ENCODE peak calls at places on chromosomes 4 and X, in four cellular contexts. One of them, this sample, is unnamed.
A peak's percentile ranks its signal among the peaks of the same experiment; 100 is the strongest.

GRCh38 chr4:113292371-113293042 is 243.1 kb downstream of the ANK2 start:
- DNase-seq in substantia nigra: peak; percentile 66
- DNase-seq in posterior cingulate gyrus: peak; percentile 51
- DNase-seq in activated T-helper 1 cell treated with anti-CD3 and anti-CD28 coated beads, Interleukin-12 subunit alpha, Interleukin-12 subunit beta, Interleukin-2, Interleukin-4 antibody, amounts not matched to agents 30 ng/mL and 10 ng/mL and 1 ng/mL, durations not matched to agents 14 hours and 24 hours and 36 hours: no peak
- DNase-seq in this sample: peak; percentile 52

GRCh38 chrX:146109362-146109761 is 291.7 kb downstream of the SLITRK2 start:
- DNase-seq in posterior cingulate gyrus: no peak
- DNase-seq in substantia nigra: no peak
- DNase-seq in activated T-helper 1 cell treated with anti-CD3 and anti-CD28 coated beads, Interleukin-12 subunit alpha, Interleukin-12 subunit beta, Interleukin-2, Interleukin-4 antibody, amounts not matched to agents 30 ng/mL and 10 ng/mL and 1 ng/mL, durations not matched to agents 14 hours and 24 hours and 36 hours: no peak
- DNase-seq in this sample: no peak

GRCh38 chr4:48315728-48316630 is 25.4 kb upstream of the SLAIN2 start:
- DNase-seq in activated T-helper 1 cell treated with anti-CD3 and anti-CD28 coated beads, Interleukin-12 subunit alpha, Interleukin-12 subunit beta, Interleukin-2, Interleukin-4 antibody, amounts not matched to agents 30 ng/mL and 10 ng/mL and 1 ng/mL, durations not matched to agents 14 hours and 24 hours and 36 hours: no peak
- DNase-seq in posterior cingulate gyrus: no peak
- DNase-seq in substantia nigra: no peak
- DNase-seq in this sample: no peak

GRCh38 chr4:53306729-53307128 is 59.1 kb downstream of the SCFD2 start:
- DNase-seq in posterior cingulate gyrus: no peak
- DNase-seq in substantia nigra: no peak
- DNase-seq in activated T-helper 1 cell treated with anti-CD3 and anti-CD28 coated beads, Interleukin-12 subunit alpha, Interleukin-12 subunit beta, Interleukin-2, Interleukin-4 antibody, amounts not matched to agents 30 ng/mL and 10 ng/mL and 1 ng/mL, durations not matched to agents 14 hours and 24 hours and 36 hours: no peak
- DNase-seq in this sample: no peak

GRCh38 chr4:160772668-160773067 is 1391.1 kb downstream of the FSTL5 start:
- DNase-seq in posterior cingulate gyrus: no peak
- DNase-seq in substantia nigra: no peak
- DNase-seq in activated T-helper 1 cell treated with anti-CD3 and anti-CD28 coated beads, Interleukin-12 subunit alpha, Interleukin-12 subunit beta, Interleukin-2, Interleukin-4 antibody, amounts not matched to agents 30 ng/mL and 10 ng/mL and 1 ng/mL, durations not matched to agents 14 hours and 24 hours and 36 hours: no peak
- DNase-seq in this sample: no peak

GRCh38 chr4:179530953-179531352 is 2088.7 kb upstream of the AGA start:
- DNase-seq in activated T-helper 1 cell treated with anti-CD3 and anti-CD28 coated beads, Interleukin-12 subunit alpha, Interleukin-12 subunit beta, Interleukin-2, Interleukin-4 antibody, amounts not matched to agents 30 ng/mL and 10 ng/mL and 1 ng/mL, durations not matched to agents 14 hours and 24 hours and 36 hours: no peak
- DNase-seq in posterior cingulate gyrus: no peak
- DNase-seq in substantia nigra: no peak
- DNase-seq in this sample: peak; percentile 11

GRCh38 chr4:41750158-41750623 is 1.7 kb upstream of the PHOX2B start:
- DNase-seq in posterior cingulate gyrus: no peak
- DNase-seq in substantia nigra: no peak
- DNase-seq in activated T-helper 1 cell treated with anti-CD3 and anti-CD28 coated beads, Interleukin-12 subunit alpha, Interleukin-12 subunit beta, Interleukin-2, Interleukin-4 antibody, amounts not matched to agents 30 ng/mL and 10 ng/mL and 1 ng/mL, durations not matched to agents 14 hours and 24 hours and 36 hours: no peak
- DNase-seq in this sample: no peak

GRCh38 chr4:53830511-53830910 is 233.9 kb downstream of the CHIC2 start:
- DNase-seq in posterior cingulate gyrus: no peak
- DNase-seq in activated T-helper 1 cell treated with anti-CD3 and anti-CD28 coated beads, Interleukin-12 subunit alpha, Interleukin-12 subunit beta, Interleukin-2, Interleukin-4 antibody, amounts not matched to agents 30 ng/mL and 10 ng/mL and 1 ng/mL, durations not matched to agents 14 hours and 24 hours and 36 hours: no peak
- DNase-seq in substantia nigra: no peak
- DNase-seq in this sample: no peak

GRCh38 chr4:89022426-89023128 is 34.4 kb downstream of the FAM13A start:
- DNase-seq in posterior cingulate gyrus: no peak
- DNase-seq in activated T-helper 1 cell treated with anti-CD3 and anti-CD28 coated beads, Interleukin-12 subunit alpha, Interleukin-12 subunit beta, Interleukin-2, Interleukin-4 antibody, amounts not matched to agents 30 ng/mL and 10 ng/mL and 1 ng/mL, durations not matched to agents 14 hours and 24 hours and 36 hours: no peak
- DNase-seq in substantia nigra: no peak
- DNase-seq in this sample: no peak

GRCh38 chr4:163505374-163505773 is 10.9 kb downstream of the TMA16 start:
- DNase-seq in activated T-helper 1 cell treated with anti-CD3 and anti-CD28 coated beads, Interleukin-12 subunit alpha, Interleukin-12 subunit beta, Interleukin-2, Interleukin-4 antibody, amounts not matched to agents 30 ng/mL and 10 ng/mL and 1 ng/mL, durations not matched to agents 14 hours and 24 hours and 36 hours: no peak
- DNase-seq in substantia nigra: no peak
- DNase-seq in posterior cingulate gyrus: no peak
- DNase-seq in this sample: no peak

GRCh38 chr4:159003420-159004253 is 99.2 kb upstream of the RAPGEF2 start:
- DNase-seq in substantia nigra: no peak
- DNase-seq in posterior cingulate gyrus: no peak
- DNase-seq in activated T-helper 1 cell treated with anti-CD3 and anti-CD28 coated beads, Interleukin-12 subunit alpha, Interleukin-12 subunit beta, Interleukin-2, Interleukin-4 antibody, amounts not matched to agents 30 ng/mL and 10 ng/mL and 1 ng/mL, durations not matched to agents 14 hours and 24 hours and 36 hours: no peak
- DNase-seq in this sample: no peak

GRCh38 chr4:71221510-71222466 is 117.0 kb upstream of the SLC4A4 start:
- DNase-seq in posterior cingulate gyrus: no peak
- DNase-seq in activated T-helper 1 cell treated with anti-CD3 and anti-CD28 coated beads, Interleukin-12 subunit alpha, Interleukin-12 subunit beta, Interleukin-2, Interleukin-4 antibody, amounts not matched to agents 30 ng/mL and 10 ng/mL and 1 ng/mL, durations not matched to agents 14 hours and 24 hours and 36 hours: no peak
- DNase-seq in substantia nigra: no peak
- DNase-seq in this sample: no peak

GRCh38 chr4:89283226-89283974 is 24.2 kb downstream of the GPRIN3 start:
- DNase-seq in substantia nigra: no peak
- DNase-seq in posterior cingulate gyrus: no peak
- DNase-seq in activated T-helper 1 cell treated with anti-CD3 and anti-CD28 coated beads, Interleukin-12 subunit alpha, Interleukin-12 subunit beta, Interleukin-2, Interleukin-4 antibody, amounts not matched to agents 30 ng/mL and 10 ng/mL and 1 ng/mL, durations not matched to agents 14 hours and 24 hours and 36 hours: no peak
- DNase-seq in this sample: no peak